ENCODE peak calls at places on chromosomes 1 and 21, in ten cellular contexts. One of them, this sample, is unnamed.

GRCh38 chr1:212712451-212713303 is 13.0 kb upstream of the BATF3 start:
- DNase-seq in hypothalamus: no peak
- DNase-seq in skeletal muscle cell: no peak
- DNase-seq in Daoy: peak; percentile 53
- DNase-seq in T-cell: no peak
- DNase-seq in fibroblast of pulmonary artery: peak; percentile 64
- DNase-seq in activated CD4-positive, alpha-beta T cell treated with anti-CD3 and anti-CD28 coated beads for 48 hours: peak; percentile 50
- DNase-seq in fibroblast of lung: peak; percentile 93
- DNase-seq in aorta: no peak
- DNase-seq in G401: no peak
- DNase-seq in this sample: no peak

GRCh38 chr1:1847501-1848289 is 43.2 kb downstream of the GNB1 start:
- DNase-seq in hypothalamus: no peak
- DNase-seq in skeletal muscle cell: no peak
- DNase-seq in Daoy: no peak
- DNase-seq in T-cell: no peak
- DNase-seq in fibroblast of pulmonary artery: no peak
- DNase-seq in activated CD4-positive, alpha-beta T cell treated with anti-CD3 and anti-CD28 coated beads for 48 hours: no peak
- DNase-seq in fibroblast of lung: no peak
- DNase-seq in aorta: no peak
- DNase-seq in G401: no peak
- DNase-seq in this sample: no peak

GRCh38 chr1:184919892-184920291 is 54.4 kb downstream of the NIBAN1 start:
- DNase-seq in hypothalamus: no peak
- DNase-seq in skeletal muscle cell: no peak
- DNase-seq in Daoy: no peak
- DNase-seq in T-cell: no peak
- DNase-seq in fibroblast of pulmonary artery: no peak
- DNase-seq in activated CD4-positive, alpha-beta T cell treated with anti-CD3 and anti-CD28 coated beads for 48 hours: no peak
- DNase-seq in fibroblast of lung: no peak
- DNase-seq in aorta: no peak
- DNase-seq in G401: no peak
- DNase-seq in this sample: no peak

GRCh38 chr1:178768423-178768822 is 43.4 kb downstream of the RALGPS2 start:
- DNase-seq in hypothalamus: no peak
- DNase-seq in skeletal muscle cell: no peak
- DNase-seq in Daoy: peak; percentile 35
- DNase-seq in T-cell: no peak
- DNase-seq in fibroblast of pulmonary artery: peak; percentile 50
- DNase-seq in activated CD4-positive, alpha-beta T cell treated with anti-CD3 and anti-CD28 coated beads for 48 hours: peak; percentile 12
- DNase-seq in fibroblast of lung: peak; percentile 8
- DNase-seq in aorta: no peak
- DNase-seq in G401: peak; percentile 15
- DNase-seq in this sample: no peak

GRCh38 chr1:223249854-223250631 is 107.0 kb upstream of the TLR5 start:
- DNase-seq in hypothalamus: no peak
- DNase-seq in skeletal muscle cell: no peak
- DNase-seq in Daoy: no peak
- DNase-seq in T-cell: no peak
- DNase-seq in fibroblast of pulmonary artery: no peak
- DNase-seq in activated CD4-positive, alpha-beta T cell treated with anti-CD3 and anti-CD28 coated beads for 48 hours: no peak
- DNase-seq in fibroblast of lung: no peak
- DNase-seq in aorta: no peak
- DNase-seq in G401: no peak
- DNase-seq in this sample: no peak

GRCh38 chr1:230254265-230254664 is 171.9 kb downstream of the PGBD5 start:
- DNase-seq in hypothalamus: no peak
- DNase-seq in skeletal muscle cell: no peak
- DNase-seq in Daoy: no peak
- DNase-seq in T-cell: no peak
- DNase-seq in fibroblast of pulmonary artery: no peak
- DNase-seq in activated CD4-positive, alpha-beta T cell treated with anti-CD3 and anti-CD28 coated beads for 48 hours: no peak
- DNase-seq in fibroblast of lung: no peak
- DNase-seq in aorta: no peak
- DNase-seq in G401: no peak
- DNase-seq in this sample: no peak

GRCh38 chr1:62271932-62272728 is 47.1 kb downstream of the KANK4 start:
- DNase-seq in hypothalamus: no peak
- DNase-seq in skeletal muscle cell: no peak
- DNase-seq in Daoy: no peak
- DNase-seq in T-cell: peak; percentile 58
- DNase-seq in fibroblast of pulmonary artery: no peak
- DNase-seq in activated CD4-positive, alpha-beta T cell treated with anti-CD3 and anti-CD28 coated beads for 48 hours: peak; percentile 63
- DNase-seq in fibroblast of lung: no peak
- DNase-seq in aorta: no peak
- DNase-seq in G401: no peak
- DNase-seq in this sample: no peak

GRCh38 chr1:54857066-54857660 is 29.8 kb downstream of the DHCR24 start:
- DNase-seq in hypothalamus: no peak
- DNase-seq in skeletal muscle cell: no peak
- DNase-seq in Daoy: no peak
- DNase-seq in T-cell: no peak
- DNase-seq in fibroblast of pulmonary artery: peak; percentile 26
- DNase-seq in activated CD4-positive, alpha-beta T cell treated with anti-CD3 and anti-CD28 coated beads for 48 hours: no peak
- DNase-seq in fibroblast of lung: no peak
- DNase-seq in aorta: no peak
- DNase-seq in G401: no peak
- DNase-seq in this sample: no peak

GRCh38 chr21:27813750-27814149 is 846.9 kb upstream of the ADAMTS5 start:
- DNase-seq in hypothalamus: no peak
- DNase-seq in skeletal muscle cell: no peak
- DNase-seq in Daoy: no peak
- DNase-seq in T-cell: no peak
- DNase-seq in fibroblast of pulmonary artery: no peak
- DNase-seq in activated CD4-positive, alpha-beta T cell treated with anti-CD3 and anti-CD28 coated beads for 48 hours: no peak
- DNase-seq in fibroblast of lung: no peak
- DNase-seq in aorta: no peak
- DNase-seq in G401: no peak
- DNase-seq in this sample: no peak

GRCh38 chr21:43639470-43640178 is 19.7 kb downstream of the HSF2BP start:
- DNase-seq in hypothalamus: no peak
- DNase-seq in skeletal muscle cell: peak; percentile 67
- DNase-seq in Daoy: no peak
- DNase-seq in T-cell: no peak
- DNase-seq in fibroblast of pulmonary artery: peak; percentile 94
- DNase-seq in activated CD4-positive, alpha-beta T cell treated with anti-CD3 and anti-CD28 coated beads for 48 hours: no peak
- DNase-seq in fibroblast of lung: peak; percentile 21
- DNase-seq in aorta: no peak
- DNase-seq in G401: no peak
- DNase-seq in this sample: no peak

GRCh38 chr1:45009956-45010854 is 919 bp downstream of the HECTD3 start:
- DNase-seq in hypothalamus: no peak
- DNase-seq in skeletal muscle cell: no peak
- DNase-seq in Daoy: peak; percentile 28
- DNase-seq in T-cell: no peak
- DNase-seq in fibroblast of pulmonary artery: no peak
- DNase-seq in activated CD4-positive, alpha-beta T cell treated with anti-CD3 and anti-CD28 coated beads for 48 hours: peak; percentile 56
- DNase-seq in fibroblast of lung: no peak
- DNase-seq in aorta: peak; percentile 54
- DNase-seq in G401: peak; percentile 18
- DNase-seq in this sample: peak; percentile 80

GRCh38 chr21:37710555-37711293 is 205.5 kb downstream of the KCNJ6 start:
- DNase-seq in hypothalamus: no peak
- DNase-seq in skeletal muscle cell: peak; percentile 9
- DNase-seq in Daoy: no peak
- DNase-seq in T-cell: no peak
- DNase-seq in fibroblast of pulmonary artery: peak; percentile 21
- DNase-seq in activated CD4-positive, alpha-beta T cell treated with anti-CD3 and anti-CD28 coated beads for 48 hours: no peak
- DNase-seq in fibroblast of lung: no peak
- DNase-seq in aorta: no peak
- DNase-seq in G401: peak; percentile 34
- DNase-seq in this sample: no peak

GRCh38 chr1:183090386-183091006 is 67.3 kb downstream of the LAMC1 start:
- DNase-seq in hypothalamus: no peak
- DNase-seq in skeletal muscle cell: peak; percentile 68
- DNase-seq in Daoy: no peak
- DNase-seq in T-cell: no peak
- DNase-seq in fibroblast of pulmonary artery: peak; percentile 83
- DNase-seq in activated CD4-positive, alpha-beta T cell treated with anti-CD3 and anti-CD28 coated beads for 48 hours: no peak
- DNase-seq in fibroblast of lung: peak; percentile 83
- DNase-seq in aorta: peak; percentile 50
- DNase-seq in G401: peak; percentile 76
- DNase-seq in this sample: no peak

GRCh38 chr1:173409613-173410012 is 67.5 kb upstream of the PRDX6 start:
- DNase-seq in hypothalamus: no peak
- DNase-seq in skeletal muscle cell: peak; percentile 47
- DNase-seq in Daoy: peak; percentile 93
- DNase-seq in T-cell: no peak
- DNase-seq in fibroblast of pulmonary artery: peak; percentile 91
- DNase-seq in activated CD4-positive, alpha-beta T cell treated with anti-CD3 and anti-CD28 coated beads for 48 hours: no peak
- DNase-seq in fibroblast of lung: peak; percentile 96
- DNase-seq in aorta: peak; percentile 81
- DNase-seq in G401: no peak
- DNase-seq in this sample: no peak

GRCh38 chr1:183873642-183874041 is 68.7 kb downstream of the RGL1 start:
- DNase-seq in hypothalamus: no peak
- DNase-seq in skeletal muscle cell: no peak
- DNase-seq in Daoy: no peak
- DNase-seq in T-cell: no peak
- DNase-seq in fibroblast of pulmonary artery: no peak
- DNase-seq in activated CD4-positive, alpha-beta T cell treated with anti-CD3 and anti-CD28 coated beads for 48 hours: no peak
- DNase-seq in fibroblast of lung: no peak
- DNase-seq in aorta: no peak
- DNase-seq in G401: no peak
- DNase-seq in this sample: no peak